ENCODE peak calls at places on chromosomes 1 and 21, in four cellular contexts. L is heart right ventricle, K is fibroblast of pulmonary artery, D is AG09309. H is an unnamed sample.

GRCh38 chr1:107926436-107927080 is 38.4 kb downstream of the VAV3 start:
- DNase-seq in L (no peak), K (no peak), D (no peak), H (no peak)

GRCh38 chr1:163240705-163241104 is 38.0 kb upstream of the RGS5 start:
- DNase-seq in L (no peak), K (no peak), D (no peak), H (no peak)

GRCh38 chr1:110112656-110113055 is 413 bp downstream of the UBL4B start:
- DNase-seq in L (no peak), K (no peak), D (no peak), H (no peak)

GRCh38 chr1:165896277-165896676 is 68.9 kb downstream of the UCK2 start:
- DNase-seq in L (peak), K (peak), D (peak), H (peak)

GRCh38 chr1:216953495-216953894 is 230.3 kb upstream of the ESRRG start:
- DNase-seq in L (no peak), K (no peak), D (no peak), H (no peak)

GRCh38 chr1:237911911-237912310 is 21.2 kb upstream of the ZP4 start:
- DNase-seq in L (no peak), K (no peak), D (no peak), H (no peak)

GRCh38 chr1:70864302-70864701 is 183.3 kb downstream of the PTGER3 start:
- DNase-seq in L (no peak), K (peak), D (peak), H (no peak)

GRCh38 chr21:39527664-39528381 is 76.1 kb downstream of the SH3BGR start:
- DNase-seq in L (no peak), K (no peak), D (no peak), H (no peak)

GRCh38 chr1:198660341-198661056 is 21.7 kb downstream of the PTPRC start:
- DNase-seq in L (no peak), K (no peak), D (no peak), H (no peak)

GRCh38 chr1:36239941-36240637 is 15.8 kb downstream of the THRAP3 start:
- DNase-seq in L (peak), K (peak), D (no peak), H (no peak)

DNA sequence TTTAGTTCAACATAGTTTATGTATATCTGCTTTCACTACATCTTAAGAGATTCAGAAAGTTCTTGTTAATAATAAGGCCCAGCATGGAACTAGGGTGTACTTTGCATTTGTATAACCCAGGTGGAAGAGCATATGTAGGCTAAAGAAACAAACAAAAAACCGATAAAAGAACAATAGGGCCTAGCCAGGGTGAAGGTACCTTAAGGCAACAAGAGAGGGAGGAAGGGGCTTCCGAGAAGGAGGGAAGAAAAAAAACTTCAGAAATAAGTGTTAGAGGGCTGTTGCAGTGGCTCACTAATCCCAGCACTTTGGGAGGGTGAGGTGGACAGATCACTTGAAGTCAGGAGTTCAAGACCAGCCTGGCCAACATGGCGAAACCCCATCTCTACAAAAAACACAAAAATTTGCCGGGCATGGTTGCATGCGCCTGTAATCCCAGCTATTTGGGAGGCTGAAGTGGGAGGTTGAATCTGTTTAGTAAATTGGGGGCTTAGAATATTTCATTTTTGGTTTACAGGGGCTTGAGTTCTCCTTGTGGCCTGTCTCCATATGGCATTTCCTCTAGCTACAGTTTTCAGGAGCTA is 4.7 kb upstream of the SPATA45 start:
- DNase-seq in L (no peak), K (no peak), D (no peak), H (no peak)
- TF ChIP-seq CTCF in L (no peak), K (no peak), D (no peak), H (no peak)

DNA sequence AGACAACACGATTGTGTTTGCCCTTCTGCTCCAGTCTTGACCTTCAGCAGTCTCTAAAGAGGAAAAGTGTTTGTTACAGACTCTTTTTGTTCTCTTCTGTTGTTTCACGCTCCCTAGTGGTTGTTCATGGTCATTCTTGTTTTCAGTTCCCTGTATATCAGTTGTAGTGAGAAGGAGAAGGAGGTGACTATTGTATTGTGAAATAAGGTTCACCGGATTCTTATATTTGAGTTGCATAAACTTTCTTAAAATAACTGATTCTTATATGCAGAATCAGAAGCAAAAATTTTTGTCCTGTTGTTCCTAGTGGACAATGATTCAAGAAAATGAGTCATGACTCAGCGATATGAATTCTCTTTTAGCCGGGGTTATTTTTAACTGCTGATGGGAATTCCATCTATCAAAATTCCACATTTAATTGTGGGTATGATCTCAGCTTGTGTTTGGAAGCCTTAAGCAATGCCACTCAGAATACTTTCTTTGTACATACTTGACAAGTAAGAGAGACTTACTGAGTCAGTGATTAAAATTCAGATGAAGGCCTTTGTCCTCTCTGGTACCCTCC is 152.2 kb downstream of the CLEC20A start:
- DNase-seq in L (peak), K (peak), D (peak), H (peak)
- H3K4me3 ChIP-seq in L (peak), K (peak), D (no peak), H (no peak)

GRCh38 chr1:65681101-65681500 is 111.6 kb upstream of the PDE4B start:
- DNase-seq in L (no peak), K (peak), D (no peak), H (no peak)

GRCh38 chr1:65674522-65674921 is 118.2 kb upstream of the PDE4B start:
- DNase-seq in L (no peak), K (no peak), D (no peak), H (no peak)

GRCh38 chr1:65679773-65680172 is 112.9 kb upstream of the PDE4B start:
- DNase-seq in L (no peak), K (no peak), D (no peak), H (no peak)
- TF ChIP-seq CTCF in L (no peak), K (no peak), D (no peak), H (no peak)

DNA sequence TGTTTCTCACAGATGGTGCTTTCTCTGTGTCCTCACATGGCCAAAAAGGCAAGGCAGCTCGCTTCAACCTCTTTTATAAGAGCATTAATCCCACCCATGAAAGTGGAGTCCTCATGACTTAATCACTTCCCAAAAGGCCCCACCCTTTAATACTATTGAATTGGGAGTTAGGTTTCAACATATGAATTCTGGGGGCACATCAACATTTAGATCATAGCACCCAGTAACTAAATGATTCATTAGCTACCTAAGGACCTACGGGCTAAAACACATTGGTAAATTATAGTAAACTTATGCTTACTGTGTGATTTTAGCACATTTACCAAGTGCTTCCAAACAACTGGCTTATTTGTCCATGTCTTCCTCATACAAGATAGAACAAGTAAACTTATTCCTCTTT is 317.9 kb downstream of the LTN1 start:
- DNase-seq in L (no peak), K (no peak), D (no peak), H (no peak)
- H3K4me3 ChIP-seq in L (no peak), K (no peak), D (no peak), H (no peak)

H was measured in kidney epithelial cell.